ENCODE peak calls at places on chromosomes 11 and 22, in six cellular contexts. One of them, this sample, is unnamed. For H3K4me1, the result is how much of the 10 kb centered on the place peaks cover.

GRCh38 chr22:16955678-16956210 is 52.3 kb downstream of the GAB4 start:
- DNase-seq in OCI-LY7: no peak
- DNase-seq in hepatocyte: peak
- DNase-seq in GM23248: no peak
- DNase-seq in HCT116: no peak
- DNase-seq in GM23338: no peak
- DNase-seq in this sample: no peak

GRCh38 chr22:19062139-19062789 is 59.9 kb downstream of the DGCR2 start:
- DNase-seq in OCI-LY7: no peak
- DNase-seq in hepatocyte: no peak
- DNase-seq in GM23248: no peak
- DNase-seq in HCT116: no peak
- DNase-seq in GM23338: no peak
- DNase-seq in this sample: no peak

GRCh38 chr11:23201936-23202522 is 341.8 kb upstream of the CCDC179 start:
- DNase-seq in OCI-LY7: no peak
- DNase-seq in hepatocyte: no peak
- DNase-seq in GM23248: peak
- DNase-seq in HCT116: no peak
- DNase-seq in GM23338: no peak
- DNase-seq in this sample: no peak

GRCh38 chr11:12862761-12863469 is 146.2 kb upstream of the RASSF10 start:
- DNase-seq in OCI-LY7: no peak
- DNase-seq in hepatocyte: peak
- DNase-seq in GM23248: peak
- DNase-seq in HCT116: no peak
- DNase-seq in GM23338: peak
- DNase-seq in this sample: peak

GRCh38 chr11:126210871-126211235 is 597 bp downstream of the RPUSD4 start:
- DNase-seq in OCI-LY7: no peak
- DNase-seq in hepatocyte: no peak
- DNase-seq in GM23248: peak
- DNase-seq in HCT116: no peak
- DNase-seq in GM23338: no peak
- DNase-seq in this sample: peak

GRCh38 chr11:78381867-78382266 is 35.8 kb downstream of the GAB2 start:
- DNase-seq in OCI-LY7: no peak
- DNase-seq in hepatocyte: no peak
- DNase-seq in GM23248: no peak
- DNase-seq in HCT116: no peak
- DNase-seq in GM23338: no peak
- DNase-seq in this sample: no peak

GRCh38 chr11:131506376-131506775 is 136.0 kb downstream of the NTM start:
- DNase-seq in OCI-LY7: no peak
- DNase-seq in hepatocyte: no peak
- DNase-seq in GM23248: no peak
- DNase-seq in HCT116: no peak
- DNase-seq in GM23338: no peak
- DNase-seq in this sample: no peak

GRCh38 chr11:65428578-65429068 is 6.0 kb downstream of the NEAT1 start:
- DNase-seq in OCI-LY7: no peak
- DNase-seq in hepatocyte: peak
- DNase-seq in GM23248: no peak
- DNase-seq in HCT116: no peak
- DNase-seq in GM23338: peak
- DNase-seq in this sample: no peak

GRCh38 chr11:63871962-63872832 is 33.3 kb downstream of the MARK2 start:
- DNase-seq in OCI-LY7: peak
- DNase-seq in hepatocyte: peak
- DNase-seq in GM23248: peak
- DNase-seq in HCT116: peak
- DNase-seq in GM23338: peak
- DNase-seq in this sample: peak

GRCh38 chr22:22814666-22815396 is 72.8 kb upstream of the IGLL5 start:
- DNase-seq in OCI-LY7: no peak
- DNase-seq in hepatocyte: no peak
- DNase-seq in GM23248: no peak
- DNase-seq in HCT116: no peak
- DNase-seq in GM23338: no peak
- DNase-seq in this sample: no peak

GRCh38 chr11:74345420-74345819 is 34.0 kb upstream of the P4HA3 start:
- DNase-seq in OCI-LY7: no peak
- DNase-seq in hepatocyte: no peak
- DNase-seq in GM23248: no peak
- DNase-seq in HCT116: no peak
- DNase-seq in GM23338: no peak
- DNase-seq in this sample: no peak

GRCh38 chr22:36010913-36011312 is 17.7 kb downstream of the RBFOX2 start:
- DNase-seq in OCI-LY7: no peak
- DNase-seq in hepatocyte: no peak
- DNase-seq in GM23248: peak
- DNase-seq in HCT116: no peak
- DNase-seq in GM23338: no peak
- DNase-seq in this sample: no peak

GRCh38 chr11:110035339-110035738 is 57.9 kb upstream of the ZC3H12C start:
- DNase-seq in OCI-LY7: no peak
- DNase-seq in hepatocyte: no peak
- DNase-seq in GM23248: no peak
- DNase-seq in HCT116: no peak
- DNase-seq in GM23338: no peak
- DNase-seq in this sample: no peak

GRCh38 chr11:534592-535518 is 521 bp downstream of the HRAS start:
- DNase-seq in OCI-LY7: peak
- DNase-seq in hepatocyte: peak
- DNase-seq in GM23248: peak
- DNase-seq in HCT116: no peak
- DNase-seq in GM23338: peak
- DNase-seq in this sample: peak

GRCh38 chr22:27218012-27218483 is 560.7 kb downstream of the MIAT start:
- DNase-seq in OCI-LY7: no peak
- DNase-seq in hepatocyte: no peak
- DNase-seq in GM23248: peak
- DNase-seq in HCT116: no peak
- DNase-seq in GM23338: no peak
- DNase-seq in this sample: no peak

GRCh38 chr11:134632347-134633119 is 220.5 kb upstream of the B3GAT1 start:
- DNase-seq in OCI-LY7: no peak
- DNase-seq in hepatocyte: no peak
- DNase-seq in GM23248: no peak
- DNase-seq in HCT116: no peak
- DNase-seq in GM23338: peak
- DNase-seq in this sample: no peak

GRCh38 chr22:20858615-20859416 is at the start of the genes PI4KA and SNAP29:
- DNase-seq in OCI-LY7: peak
- DNase-seq in hepatocyte: peak
- DNase-seq in GM23248: peak
- DNase-seq in HCT116: peak
- DNase-seq in GM23338: peak
- DNase-seq in this sample: peak

GRCh38 chr11:33172996-33173395 is 11.7 kb upstream of the CSTF3 start:
- DNase-seq in OCI-LY7: no peak
- DNase-seq in hepatocyte: peak
- DNase-seq in GM23248: peak
- DNase-seq in HCT116: no peak
- DNase-seq in GM23338: peak
- DNase-seq in this sample: peak

GRCh38 chr11:87007938-87008337 is 29.8 kb upstream of the TMEM135 start:
- DNase-seq in OCI-LY7: no peak
- DNase-seq in hepatocyte: no peak
- DNase-seq in GM23248: peak
- DNase-seq in HCT116: no peak
- DNase-seq in GM23338: no peak
- DNase-seq in this sample: no peak

DNA sequence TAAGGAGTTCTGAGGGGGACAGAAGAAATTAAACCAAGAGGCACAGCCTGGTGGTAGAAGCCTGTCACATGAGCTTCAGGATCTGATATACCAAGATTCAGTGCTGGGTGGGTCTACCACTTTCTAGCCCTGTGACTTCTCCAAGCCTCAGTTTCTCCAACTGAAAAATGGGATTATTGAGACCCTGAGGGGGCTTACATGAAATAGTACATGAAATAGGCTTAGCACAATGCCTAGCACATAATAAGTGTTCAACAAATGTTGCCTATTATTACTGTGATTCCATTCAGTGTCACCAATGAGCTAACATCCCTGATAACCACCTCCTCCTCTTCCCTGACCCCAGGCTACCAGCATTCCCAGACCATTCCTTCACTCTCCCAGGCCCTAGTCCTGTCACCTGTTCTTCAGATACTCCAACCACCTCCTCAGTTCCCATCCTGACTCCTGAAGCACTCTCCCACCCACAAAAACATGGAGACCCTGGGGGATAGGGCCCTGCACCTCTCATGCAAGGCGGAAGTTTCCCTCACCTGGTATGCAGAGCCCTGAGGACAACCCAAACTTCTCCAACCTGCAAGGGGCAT is 1.8 kb downstream of the TNKS1BP1 start:
- DNase-seq in OCI-LY7: no peak
- DNase-seq in hepatocyte: no peak
- DNase-seq in GM23248: peak
- DNase-seq in HCT116: no peak
- DNase-seq in GM23338: no peak
- DNase-seq in this sample: no peak
- H3K4me1 ChIP-seq in OCI-LY7: under half
- H3K4me1 ChIP-seq in hepatocyte: under half
- H3K4me1 ChIP-seq in GM23248: under half
- H3K4me1 ChIP-seq in HCT116: under half
- H3K4me1 ChIP-seq in GM23338: under half
- H3K4me1 ChIP-seq in this sample: under half

GRCh38 chr22:23896523-23897186 is 2.5 kb downstream of the MIF start:
- DNase-seq in OCI-LY7: no peak
- DNase-seq in hepatocyte: no peak
- DNase-seq in GM23248: no peak
- DNase-seq in HCT116: no peak
- DNase-seq in GM23338: no peak
- DNase-seq in this sample: no peak
- H3K4me3 ChIP-seq in OCI-LY7: peak
- H3K4me3 ChIP-seq in hepatocyte: no peak
- H3K4me3 ChIP-seq in GM23248: no peak
- H3K4me3 ChIP-seq in HCT116: no peak
- H3K4me3 ChIP-seq in GM23338: no peak
- H3K4me3 ChIP-seq in this sample: no peak

GRCh38 chr11:19677380-19678080 is 35.1 kb upstream of the NAV2 start:
- DNase-seq in OCI-LY7: no peak
- DNase-seq in hepatocyte: no peak
- DNase-seq in GM23248: no peak
- DNase-seq in HCT116: no peak
- DNase-seq in GM23338: no peak
- DNase-seq in this sample: no peak

GRCh38 chr11:19675397-19675796 is 37.2 kb upstream of the NAV2 start:
- DNase-seq in OCI-LY7: no peak
- DNase-seq in hepatocyte: no peak
- DNase-seq in GM23248: no peak
- DNase-seq in HCT116: no peak
- DNase-seq in GM23338: no peak
- DNase-seq in this sample: no peak

GRCh38 chr11:19674420-19674819 is 38.2 kb upstream of the NAV2 start:
- DNase-seq in OCI-LY7: no peak
- DNase-seq in hepatocyte: peak
- DNase-seq in GM23248: no peak
- DNase-seq in HCT116: no peak
- DNase-seq in GM23338: peak
- DNase-seq in this sample: no peak

GRCh38 chr11:19674831-19675230 is 37.8 kb upstream of the NAV2 start:
- DNase-seq in OCI-LY7: no peak
- DNase-seq in hepatocyte: no peak
- DNase-seq in GM23248: no peak
- DNase-seq in HCT116: no peak
- DNase-seq in GM23338: no peak
- DNase-seq in this sample: no peak

DNA sequence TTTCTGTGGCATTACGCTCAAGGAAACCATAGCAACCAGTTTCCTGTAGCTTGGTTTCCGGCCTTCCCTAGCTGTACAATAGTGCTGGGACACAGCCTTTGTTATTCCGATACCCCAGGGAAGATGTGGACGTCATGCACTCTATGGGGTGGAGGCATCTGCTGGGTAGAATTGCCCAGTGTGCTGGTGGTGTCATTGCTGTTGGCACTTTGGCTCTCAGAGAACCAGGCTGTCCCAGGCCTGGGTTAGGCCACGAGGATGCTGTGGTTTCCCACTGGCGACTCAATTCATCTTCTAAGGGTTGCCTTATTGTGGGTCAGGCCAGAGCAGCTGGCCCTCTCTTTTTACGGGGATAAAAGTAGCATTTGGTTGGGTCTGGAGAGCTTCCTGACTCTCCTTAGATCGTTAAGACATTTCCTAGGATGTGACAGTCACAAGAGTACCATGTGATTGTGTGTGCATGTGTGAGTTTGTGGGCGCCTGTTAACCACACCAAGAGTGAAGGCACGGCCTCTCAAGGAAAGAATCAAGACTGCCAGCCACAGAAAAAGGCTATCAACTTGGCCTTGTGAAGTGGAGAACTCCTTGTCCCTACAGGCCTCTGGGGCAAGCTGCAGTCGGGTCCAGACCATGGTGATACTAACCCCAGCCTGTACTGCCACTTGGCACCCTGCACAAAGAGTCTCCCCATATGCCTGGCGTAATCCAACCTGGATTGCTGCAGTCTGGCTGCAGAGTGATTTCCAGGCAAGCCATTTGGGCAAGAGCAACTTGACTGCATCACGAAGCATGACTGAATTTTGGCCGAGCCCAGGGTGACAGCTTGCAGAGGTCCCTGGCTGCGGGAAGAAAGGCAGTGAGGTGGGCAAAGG is 35.9 kb upstream of the NAV2 start:
- DNase-seq in OCI-LY7: no peak
- DNase-seq in hepatocyte: no peak
- DNase-seq in GM23248: no peak
- DNase-seq in HCT116: no peak
- DNase-seq in GM23338: peak
- DNase-seq in this sample: no peak
- TF ChIP-seq EZH2phosphoT487 in OCI-LY7: no peak
- TF ChIP-seq EZH2phosphoT487 in hepatocyte: no peak
- TF ChIP-seq EZH2phosphoT487 in GM23248: no peak
- TF ChIP-seq EZH2phosphoT487 in HCT116: no peak
- TF ChIP-seq EZH2phosphoT487 in GM23338: no peak
- TF ChIP-seq EZH2phosphoT487 in this sample: no peak

GRCh38 chr11:83725161-83725560 is 439.0 kb upstream of the CCDC90B start:
- DNase-seq in OCI-LY7: no peak
- DNase-seq in hepatocyte: no peak
- DNase-seq in GM23248: peak
- DNase-seq in HCT116: no peak
- DNase-seq in GM23338: peak
- DNase-seq in this sample: peak

GRCh38 chr11:83722392-83722791 is 436.2 kb upstream of the CCDC90B start:
- DNase-seq in OCI-LY7: no peak
- DNase-seq in hepatocyte: no peak
- DNase-seq in GM23248: no peak
- DNase-seq in HCT116: no peak
- DNase-seq in GM23338: peak
- DNase-seq in this sample: no peak

GRCh38 chr11:83725718-83726117 is 439.6 kb upstream of the CCDC90B start:
- DNase-seq in OCI-LY7: no peak
- DNase-seq in hepatocyte: peak
- DNase-seq in GM23248: no peak
- DNase-seq in HCT116: no peak
- DNase-seq in GM23338: peak
- DNase-seq in this sample: no peak

GRCh38 chr11:83726316-83726715 is 440.1 kb upstream of the CCDC90B start:
- DNase-seq in OCI-LY7: no peak
- DNase-seq in hepatocyte: no peak
- DNase-seq in GM23248: no peak
- DNase-seq in HCT116: no peak
- DNase-seq in GM23338: no peak
- DNase-seq in this sample: no peak

GRCh38 chr11:83724704-83725114 is 438.5 kb upstream of the CCDC90B start:
- DNase-seq in OCI-LY7: no peak
- DNase-seq in hepatocyte: peak
- DNase-seq in GM23248: peak
- DNase-seq in HCT116: no peak
- DNase-seq in GM23338: peak
- DNase-seq in this sample: peak
- H3K4me1 ChIP-seq in OCI-LY7: under half
- H3K4me1 ChIP-seq in hepatocyte: under half
- H3K4me1 ChIP-seq in GM23248: under half
- H3K4me1 ChIP-seq in HCT116: under half
- H3K4me1 ChIP-seq in GM23338: under half
- H3K4me1 ChIP-seq in this sample: under half